ENCODE peak calls at places on chromosomes 1 and 21, in four cellular contexts. One of them, this sample, is unnamed.

GRCh38 chr1:116874622-116875277 is 35.0 kb upstream of the PTGFRN start:
- DNase-seq in uterus: no peak
- DNase-seq in IMR-90: no peak
- DNase-seq in adrenal gland: no peak
- DNase-seq in this sample: no peak

GRCh38 chr1:3503525-3503886 is 49.0 kb downstream of the ARHGEF16 start:
- DNase-seq in uterus: no peak
- DNase-seq in adrenal gland: no peak
- DNase-seq in IMR-90: no peak
- DNase-seq in this sample: no peak

GRCh38 chr1:57800341-57800740 is 376.5 kb upstream of the DAB1 start:
- DNase-seq in uterus: no peak
- DNase-seq in adrenal gland: no peak
- DNase-seq in IMR-90: no peak
- DNase-seq in this sample: no peak

GRCh38 chr1:232039303-232039702 is 412.7 kb downstream of the DISC1 start:
- DNase-seq in adrenal gland: no peak
- DNase-seq in uterus: no peak
- DNase-seq in IMR-90: peak
- DNase-seq in this sample: peak

GRCh38 chr1:220222939-220223338 is 49.3 kb downstream of the RAB3GAP2 start:
- DNase-seq in IMR-90: no peak
- DNase-seq in adrenal gland: no peak
- DNase-seq in uterus: no peak
- DNase-seq in this sample: no peak

GRCh38 chr21:41802185-41802584 is 35.3 kb upstream of the RIPK4 start:
- DNase-seq in uterus: no peak
- DNase-seq in IMR-90: no peak
- DNase-seq in adrenal gland: no peak
- DNase-seq in this sample: no peak

GRCh38 chr1:29958271-29958670 is 721.9 kb downstream of the PTPRU start:
- DNase-seq in uterus: no peak
- DNase-seq in adrenal gland: no peak
- DNase-seq in IMR-90: no peak
- DNase-seq in this sample: no peak

GRCh38 chr1:213171711-213172110 is 120.7 kb downstream of the RPS6KC1 start:
- DNase-seq in IMR-90: no peak
- DNase-seq in adrenal gland: no peak
- DNase-seq in uterus: no peak
- DNase-seq in this sample: no peak

GRCh38 chr1:39230261-39231190 is 26.0 kb downstream of the MACF1 start:
- DNase-seq in IMR-90: no peak
- DNase-seq in uterus: no peak
- DNase-seq in adrenal gland: peak
- DNase-seq in this sample: peak

GRCh38 chr1:153357853-153358690 is at the start of gene S100A9:
- DNase-seq in IMR-90: no peak
- DNase-seq in adrenal gland: no peak
- DNase-seq in uterus: no peak
- DNase-seq in this sample: no peak

GRCh38 chr1:50750021-50750619 is 209.9 kb downstream of the FAF1 start:
- DNase-seq in uterus: no peak
- DNase-seq in adrenal gland: no peak
- DNase-seq in IMR-90: peak
- DNase-seq in this sample: peak

GRCh38 chr1:175833502-175833901 is 90.1 kb upstream of the TNR start:
- DNase-seq in adrenal gland: no peak
- DNase-seq in IMR-90: no peak
- DNase-seq in uterus: no peak
- DNase-seq in this sample: no peak

GRCh38 chr1:199041173-199041914 is 402.5 kb downstream of the PTPRC start:
- DNase-seq in uterus: no peak
- DNase-seq in adrenal gland: no peak
- DNase-seq in IMR-90: no peak
- DNase-seq in this sample: no peak

GRCh38 chr1:200908158-200908868 is 13.6 kb downstream of the INAVA start:
- DNase-seq in IMR-90: no peak
- DNase-seq in adrenal gland: no peak
- DNase-seq in uterus: no peak
- DNase-seq in this sample: no peak
- TF ChIP-seq POLR2A in IMR-90: no peak
- TF ChIP-seq POLR2A in adrenal gland: no peak
- TF ChIP-seq POLR2A in uterus: no peak
- TF ChIP-seq POLR2A in this sample: no peak

DNA sequence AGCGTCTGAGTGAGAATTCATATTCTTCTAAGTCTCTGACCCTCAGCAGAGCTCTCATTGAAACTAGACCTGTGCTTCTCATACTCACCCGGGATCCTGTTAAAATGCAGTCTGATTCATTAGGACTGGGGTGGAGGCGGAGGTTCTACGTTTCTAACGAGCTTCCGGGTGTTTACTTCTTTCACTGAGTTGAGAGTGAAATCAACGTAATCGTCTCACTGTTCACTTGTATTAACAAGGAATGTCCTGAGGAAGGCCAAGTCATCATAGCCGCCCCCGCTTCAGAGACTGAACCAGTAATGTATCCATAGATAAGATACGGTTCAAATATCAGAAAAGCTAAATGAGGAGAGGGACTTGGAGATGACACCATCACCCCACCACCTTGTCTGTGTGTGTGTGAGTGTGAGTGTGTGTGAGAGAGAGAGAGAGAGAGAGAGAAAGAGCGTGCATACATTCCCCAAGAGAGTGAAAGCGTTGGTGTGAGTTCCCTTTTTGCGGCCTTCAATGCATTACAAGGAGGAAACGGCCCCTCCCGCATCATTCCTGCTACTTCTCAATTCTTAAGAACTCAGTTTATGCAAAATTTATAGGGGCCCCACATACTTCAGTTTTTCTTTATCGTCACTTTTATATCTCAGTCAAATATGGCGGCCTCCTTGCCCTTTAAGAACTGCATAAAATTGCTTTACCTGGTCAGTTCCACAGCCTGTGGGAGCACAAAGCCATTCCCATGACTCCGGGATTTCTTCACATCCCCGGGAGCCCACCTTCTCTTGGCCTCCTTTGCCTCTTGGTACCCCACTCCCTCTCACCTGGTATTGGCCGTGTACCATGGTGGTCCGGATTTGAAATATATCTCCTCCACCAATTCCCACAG is 19.8 kb downstream of the KMO start:
- DNase-seq in IMR-90: peak
- DNase-seq in uterus: peak
- DNase-seq in adrenal gland: peak
- DNase-seq in this sample: no peak
- TF ChIP-seq POLR2A in IMR-90: no peak
- TF ChIP-seq POLR2A in uterus: no peak
- TF ChIP-seq POLR2A in adrenal gland: no peak
- TF ChIP-seq POLR2A in this sample: no peak

GRCh38 chr1:42399315-42400100 is 18.9 kb downstream of the RIMKLA start:
- DNase-seq in uterus: no peak
- DNase-seq in adrenal gland: no peak
- DNase-seq in IMR-90: no peak
- DNase-seq in this sample: no peak
- TF ChIP-seq POLR2A in uterus: no peak
- TF ChIP-seq POLR2A in adrenal gland: no peak
- TF ChIP-seq POLR2A in IMR-90: no peak
- TF ChIP-seq POLR2A in this sample: no peak

GRCh38 chr1:159076753-159077656 is at the start of gene AIM2:
- DNase-seq in uterus: no peak
- DNase-seq in IMR-90: no peak
- DNase-seq in adrenal gland: no peak
- DNase-seq in this sample: no peak
- TF ChIP-seq POLR2A in uterus: no peak
- TF ChIP-seq POLR2A in IMR-90: no peak
- TF ChIP-seq POLR2A in adrenal gland: no peak
- TF ChIP-seq POLR2A in this sample: no peak